ENCODE peak calls at places on chromosomes 3 and 15, in nine cellular contexts. Z, R, J, Q, V, I, H, C and O are unnamed samples.
A peak's percentile ranks its signal among the peaks of the same experiment; 100 is the strongest.

GRCh38 chr3:108847187-108847586 is 24.6 kb downstream of the TRAT1 start:
- DNase-seq in I (no peak), J (no peak), H (no peak), V (no peak), C (no peak), Q (no peak), Z (no peak), R (no peak), O (no peak)

GRCh38 chr3:59451041-59451763 is 401.4 kb upstream of the CFAP20DC start:
- DNase-seq in V (no peak), I (peak; percentile 16), Q (peak; percentile 7), C (no peak), J (peak; percentile 80), R (no peak), H (no peak), Z (no peak), O (no peak)

GRCh38 chr15:38588672-38589071 is 24.1 kb upstream of the RASGRP1 start:
- DNase-seq in C (peak; percentile 10), Q (no peak), J (no peak), I (peak; percentile 38), H (peak; percentile 29), V (no peak), Z (no peak), R (no peak), O (no peak)

GRCh38 chr3:107704477-107704876 is 181.7 kb downstream of the BBX start:
- DNase-seq in R (no peak), H (no peak), V (no peak), J (no peak), I (peak; percentile 60), Z (peak; percentile 70), C (peak; percentile 23), Q (no peak), O (peak; percentile 76)

GRCh38 chr3:86785381-86785780 is 205.6 kb downstream of the VGLL3 start:
- DNase-seq in Q (no peak), C (peak; percentile 65), Z (peak; percentile 72), H (peak; percentile 81), I (peak; percentile 48), V (no peak), R (no peak), J (no peak), O (peak; percentile 18)

GRCh38 chr3:158050461-158050860 is 55.8 kb downstream of the SHOX2 start:
- DNase-seq in H (peak; percentile 25), C (peak; percentile 56), Q (no peak), R (no peak), I (no peak), V (no peak), Z (no peak), J (no peak), O (no peak)

GRCh38 chr3:86960551-86960950 is 30.4 kb downstream of the VGLL3 start:
- DNase-seq in Q (no peak), J (no peak), C (no peak), H (no peak), R (no peak), V (no peak), I (peak; percentile 34), Z (no peak), O (no peak)

GRCh38 chr3:136022518-136023263 is 57.2 kb downstream of the PPP2R3A start:
- DNase-seq in H (no peak), C (no peak), R (no peak), Q (no peak), J (no peak), V (no peak), I (no peak), Z (no peak), O (no peak)

GRCh38 chr15:23823508-23823907 is 136.4 kb upstream of the NDN start:
- DNase-seq in Z (no peak), Q (no peak), J (no peak), I (no peak), R (no peak), H (no peak), V (no peak), C (no peak), O (no peak)

GRCh38 chr15:68794869-68795268 is 25.8 kb downstream of the ANP32A start:
- DNase-seq in J (no peak), V (no peak), Q (no peak), H (no peak), Z (no peak), R (peak; percentile 43), C (no peak), I (no peak), O (peak; percentile 65)

GRCh38 chr15:68793776-68794175 is 26.9 kb downstream of the ANP32A start:
- DNase-seq in Z (no peak), Q (no peak), H (no peak), V (no peak), J (no peak), R (no peak), C (no peak), I (no peak), O (no peak)

GRCh38 chr15:68796576-68796975 is 24.1 kb downstream of the ANP32A start:
- DNase-seq in Q (no peak), J (no peak), V (no peak), C (no peak), H (no peak), I (no peak), Z (no peak), R (peak; percentile 25), O (no peak)

GRCh38 chr15:68794307-68794706 is 26.4 kb downstream of the ANP32A start:
- DNase-seq in Z (no peak), V (no peak), Q (no peak), J (no peak), H (no peak), C (no peak), R (no peak), I (no peak), O (no peak)

DNA sequence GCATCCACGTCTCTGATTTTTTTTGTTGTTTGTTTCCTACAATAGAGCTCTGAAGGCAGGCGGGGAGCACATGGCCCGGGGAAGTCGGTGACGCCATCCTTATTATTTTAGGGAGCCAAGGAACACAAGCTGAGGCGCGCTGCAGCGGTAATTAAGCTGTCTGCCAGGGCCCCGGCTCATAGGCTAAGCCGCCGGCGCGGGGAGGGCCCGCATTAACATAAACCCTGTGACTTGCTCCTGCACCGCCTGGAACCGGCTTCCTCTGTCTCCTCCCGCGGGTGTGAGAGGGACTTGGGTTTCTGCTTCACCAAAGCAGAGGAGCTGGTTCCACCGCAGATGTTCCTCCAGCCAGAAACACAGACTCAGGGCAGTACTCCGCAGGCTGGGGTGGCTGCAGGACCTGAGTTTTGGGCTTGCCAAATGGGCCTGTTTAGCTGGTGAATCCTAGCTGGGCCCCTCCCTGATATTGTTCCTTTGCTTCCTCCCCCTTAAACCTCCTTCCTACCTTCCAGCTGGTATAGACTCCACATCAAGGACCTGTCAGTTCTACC is 25.3 kb downstream of the ANP32A start:
- DNase-seq in J (peak; percentile 74), I (peak; percentile 84), Z (peak; percentile 57), Q (peak; percentile 86), V (peak; percentile 95), R (peak; percentile 82), H (peak; percentile 29), C (peak; percentile 80), O (peak; percentile 96)
- H3K4me1 ChIP-seq in J (peaks cover 83% of the 10 kb centered on the region), I (peaks cover 5% of the 10 kb centered on the region), Z (peaks cover 10% of the 10 kb centered on the region), Q (peaks cover 60% of the 10 kb centered on the region), V (peaks cover 89% of the 10 kb centered on the region), R (peaks cover 9% of the 10 kb centered on the region), H (peaks cover 37% of the 10 kb centered on the region), C (peaks cover 74% of the 10 kb centered on the region), O (peaks cover 21% of the 10 kb centered on the region)

GRCh38 chr3:111928613-111929012 is 50.2 kb upstream of the ABHD10 start:
- DNase-seq in C (no peak), R (no peak), Q (no peak), I (no peak), H (no peak), J (no peak), Z (no peak), V (no peak), O (no peak)

GRCh38 chr3:111923095-111923771 is 55.6 kb upstream of the ABHD10 start:
- DNase-seq in Q (no peak), I (peak; percentile 47), V (no peak), H (no peak), Z (peak; percentile 22), C (no peak), J (no peak), R (no peak), O (no peak)

GRCh38 chr3:111923821-111924220 is 55.0 kb upstream of the ABHD10 start:
- DNase-seq in H (no peak), C (no peak), Q (no peak), Z (no peak), V (no peak), R (no peak), I (no peak), J (no peak), O (no peak)

GRCh38 chr3:111926266-111926676 is 52.6 kb upstream of the ABHD10 start:
- DNase-seq in H (no peak), R (no peak), Z (no peak), V (no peak), C (no peak), J (no peak), Q (no peak), I (no peak), O (no peak)

GRCh38 chr3:111924283-111924682 is 54.5 kb upstream of the ABHD10 start:
- DNase-seq in Q (peak; percentile 93), H (no peak), Z (no peak), J (no peak), V (peak; percentile 83), I (no peak), R (peak; percentile 50), C (no peak), O (no peak)
- H3K36me3 ChIP-seq in Q (no peaks in the 10 kb centered on the region), H (peaks cover 73% of the 10 kb centered on the region), Z (peaks cover 20% of the 10 kb centered on the region), J (peaks cover 4% of the 10 kb centered on the region), V (peaks cover 5% of the 10 kb centered on the region), I (peaks cover 10% of the 10 kb centered on the region), R (no peaks in the 10 kb centered on the region), C (no peaks in the 10 kb centered on the region), O (peaks cover 61% of the 10 kb centered on the region)

GRCh38 chr15:25091421-25092158 is 136.8 kb downstream of the SNRPN start:
- DNase-seq in R (no peak), H (no peak), I (no peak), C (no peak), Q (no peak), J (no peak), V (no peak), Z (no peak), O (no peak)

GRCh38 chr15:25088261-25088790 is 133.5 kb downstream of the SNRPN start:
- DNase-seq in J (no peak), Z (no peak), V (no peak), I (no peak), Q (no peak), H (no peak), R (no peak), C (no peak), O (no peak)

GRCh38 chr15:25089577-25089976 is 134.8 kb downstream of the SNRPN start:
- DNase-seq in C (no peak), R (no peak), J (no peak), V (no peak), I (no peak), Q (no peak), Z (no peak), H (no peak), O (no peak)

GRCh38 chr15:25092661-25093060 is 137.9 kb downstream of the SNRPN start:
- DNase-seq in I (peak; percentile 70), Z (peak; percentile 4), R (no peak), V (no peak), Q (no peak), J (no peak), H (no peak), C (no peak), O (no peak)

GRCh38 chr15:25090073-25090733 is 135.4 kb downstream of the SNRPN start:
- DNase-seq in R (no peak), J (no peak), H (no peak), V (no peak), I (no peak), Z (no peak), C (no peak), Q (no peak), O (no peak)
- H3K9me3 ChIP-seq in R (no peaks in the 10 kb centered on the region), J (peaks cover 43% of the 10 kb centered on the region), H (peaks cover 94% of the 10 kb centered on the region), V (peaks cover 95% of the 10 kb centered on the region), I (peaks cover 2% of the 10 kb centered on the region), Z (peaks cover 62% of the 10 kb centered on the region), C (no peaks in the 10 kb centered on the region), Q (no peaks in the 10 kb centered on the region), O (peaks cover 18% of the 10 kb centered on the region)

GRCh38 chr15:58741032-58741431 is 8.5 kb downstream of the ADAM10 start:
- DNase-seq in J (no peak), H (no peak), R (no peak), Z (no peak), C (no peak), Q (no peak), I (no peak), V (no peak), O (no peak)
- H3K4me1 ChIP-seq in J (peaks cover 36% of the 10 kb centered on the region), H (peaks cover 24% of the 10 kb centered on the region), R (no peaks in the 10 kb centered on the region), Z (peaks cover 11% of the 10 kb centered on the region), C (peaks cover 36% of the 10 kb centered on the region), Q (peaks cover 16% of the 10 kb centered on the region), I (peaks cover 9% of the 10 kb centered on the region), V (peaks cover 24% of the 10 kb centered on the region), O (peaks cover 13% of the 10 kb centered on the region)